ENCODE peak calls at places on chromosome 15, in four cellular contexts. T is NCI-H345, A is NCI-H2081 treated with DMSO at 0.1 percent for 48 hours, X is NCI-H1417. K is an unnamed sample.

GRCh38 chr15:101126618-101127502 is 125.0 kb downstream of the CHSY1 start:
- DNase-seq in X (peak), T (peak), A (no peak), K (no peak)

GRCh38 chr15:98647026-98647773 is 1.1 kb upstream of the IGF1R start:
- DNase-seq in A (no peak), T (peak), X (peak), K (peak)

GRCh38 chr15:33242669-33243191 is 48.2 kb upstream of the FMN1 start:
- DNase-seq in X (no peak), A (no peak), T (no peak), K (no peak)

GRCh38 chr15:38707802-38708671 is 143.4 kb upstream of the RASGRP1 start:
- DNase-seq in T (peak), X (peak), A (no peak), K (peak)

GRCh38 chr15:71137138-71137518 is 21.9 kb downstream of the THSD4 start:
- DNase-seq in X (no peak), T (no peak), A (no peak), K (no peak)

GRCh38 chr15:78208887-78209645 is 25.3 kb downstream of the ACSBG1 start:
- DNase-seq in X (no peak), T (no peak), A (no peak), K (no peak)

GRCh38 chr15:100241572-100242479 is 99.9 kb downstream of the ADAMTS17 start:
- DNase-seq in T (no peak), X (no peak), A (no peak), K (no peak)

GRCh38 chr15:49155834-49156627 is 632 bp upstream of the COPS2 start:
- DNase-seq in X (peak), T (no peak), A (no peak), K (peak)

GRCh38 chr15:74168673-74169274 is 4.7 kb upstream of the ISLR start:
- DNase-seq in T (no peak), A (no peak), X (no peak), K (no peak)

K was measured in immature natural killer cell.